ENCODE peak calls at places on chromosomes 2 and 18, in five cellular contexts. One of them, this sample, is unnamed.

GRCh38 chr2:233082934-233083755 is 23.0 kb downstream of the INPP5D start:
- DNase-seq in fibroblast of mammary gland: no peak
- DNase-seq in cardiac fibroblast: no peak
- DNase-seq in A549: no peak
- DNase-seq in stomach: no peak
- DNase-seq in this sample: no peak

GRCh38 chr18:25423267-25423666 is 71.3 kb upstream of the ZNF521 start:
- DNase-seq in fibroblast of mammary gland: no peak
- DNase-seq in cardiac fibroblast: no peak
- DNase-seq in A549: no peak
- DNase-seq in stomach: no peak
- DNase-seq in this sample: no peak

GRCh38 chr2:222878877-222879601 is 18.2 kb downstream of the ACSL3 start:
- DNase-seq in fibroblast of mammary gland: peak; percentile 84
- DNase-seq in cardiac fibroblast: peak; percentile 79
- DNase-seq in A549: peak; percentile 22
- DNase-seq in stomach: no peak
- DNase-seq in this sample: peak; percentile 34

GRCh38 chr2:241036964-241037421 is 38.6 kb downstream of the SNED1 start:
- DNase-seq in fibroblast of mammary gland: no peak
- DNase-seq in cardiac fibroblast: no peak
- DNase-seq in A549: no peak
- DNase-seq in stomach: no peak
- DNase-seq in this sample: no peak

GRCh38 chr2:1586946-1587840 is 157.1 kb downstream of the PXDN start:
- DNase-seq in fibroblast of mammary gland: no peak
- DNase-seq in cardiac fibroblast: no peak
- DNase-seq in A549: no peak
- DNase-seq in stomach: no peak
- DNase-seq in this sample: no peak

GRCh38 chr2:14751581-14751980 is 119.1 kb downstream of the LRATD1 start:
- DNase-seq in fibroblast of mammary gland: no peak
- DNase-seq in cardiac fibroblast: no peak
- DNase-seq in A549: no peak
- DNase-seq in stomach: no peak
- DNase-seq in this sample: no peak

GRCh38 chr2:54520687-54521086 is 64.6 kb downstream of the SPTBN1 start:
- DNase-seq in fibroblast of mammary gland: peak; percentile 89
- DNase-seq in cardiac fibroblast: peak; percentile 94
- DNase-seq in A549: no peak
- DNase-seq in stomach: no peak
- DNase-seq in this sample: peak; percentile 97

GRCh38 chr2:2573658-2574293 is 242.7 kb upstream of the MYT1L start:
- DNase-seq in fibroblast of mammary gland: peak; percentile 11
- DNase-seq in cardiac fibroblast: peak; percentile 8
- DNase-seq in A549: no peak
- DNase-seq in stomach: peak; percentile 14
- DNase-seq in this sample: no peak

GRCh38 chr2:164706522-164706921 is 85.2 kb upstream of the GRB14 start:
- DNase-seq in fibroblast of mammary gland: peak; percentile 87
- DNase-seq in cardiac fibroblast: peak; percentile 78
- DNase-seq in A549: no peak
- DNase-seq in stomach: no peak
- DNase-seq in this sample: peak; percentile 67

GRCh38 chr2:141264848-141265247 is 866.0 kb downstream of the LRP1B start:
- DNase-seq in fibroblast of mammary gland: no peak
- DNase-seq in cardiac fibroblast: no peak
- DNase-seq in A549: no peak
- DNase-seq in stomach: no peak
- DNase-seq in this sample: no peak

GRCh38 chr2:121694398-121695178 is 42.1 kb downstream of the NIFK start:
- DNase-seq in fibroblast of mammary gland: peak; percentile 64
- DNase-seq in cardiac fibroblast: peak; percentile 44
- DNase-seq in A549: no peak
- DNase-seq in stomach: no peak
- DNase-seq in this sample: peak; percentile 49

GRCh38 chr2:56199492-56199891 is 15.7 kb downstream of the CCDC85A start:
- DNase-seq in fibroblast of mammary gland: peak; percentile 78
- DNase-seq in cardiac fibroblast: peak; percentile 91
- DNase-seq in A549: no peak
- DNase-seq in stomach: no peak
- DNase-seq in this sample: peak; percentile 88

DNA sequence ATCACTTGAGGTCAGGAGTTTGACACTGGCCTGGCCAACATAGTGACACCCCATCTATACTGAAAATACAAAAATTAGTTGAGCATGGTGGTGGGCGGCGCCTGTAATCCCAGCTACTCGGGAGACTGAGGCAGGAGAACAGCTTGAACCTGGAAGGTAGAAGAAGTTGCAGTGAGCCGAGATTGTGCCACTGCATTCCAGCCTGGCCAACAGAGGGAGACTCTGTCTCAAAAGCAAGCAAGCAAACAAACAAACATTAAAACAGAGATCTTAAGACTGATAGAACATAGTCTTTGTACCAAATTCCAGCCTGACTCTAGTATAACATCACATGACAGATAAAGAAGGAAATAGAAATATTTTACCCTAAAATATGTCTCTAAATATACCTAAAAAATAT is 168.1 kb downstream of the PTPRM start:
- DNase-seq in fibroblast of mammary gland: no peak
- DNase-seq in cardiac fibroblast: peak; percentile 19
- DNase-seq in A549: no peak
- DNase-seq in stomach: no peak
- DNase-seq in this sample: no peak
- TF ChIP-seq CTCF in fibroblast of mammary gland: peak; percentile 43
- TF ChIP-seq CTCF in cardiac fibroblast: peak; percentile 38
- TF ChIP-seq CTCF in A549: peak; percentile 42
- TF ChIP-seq CTCF in stomach: no peak
- TF ChIP-seq CTCF in this sample: peak; percentile 44

DNA sequence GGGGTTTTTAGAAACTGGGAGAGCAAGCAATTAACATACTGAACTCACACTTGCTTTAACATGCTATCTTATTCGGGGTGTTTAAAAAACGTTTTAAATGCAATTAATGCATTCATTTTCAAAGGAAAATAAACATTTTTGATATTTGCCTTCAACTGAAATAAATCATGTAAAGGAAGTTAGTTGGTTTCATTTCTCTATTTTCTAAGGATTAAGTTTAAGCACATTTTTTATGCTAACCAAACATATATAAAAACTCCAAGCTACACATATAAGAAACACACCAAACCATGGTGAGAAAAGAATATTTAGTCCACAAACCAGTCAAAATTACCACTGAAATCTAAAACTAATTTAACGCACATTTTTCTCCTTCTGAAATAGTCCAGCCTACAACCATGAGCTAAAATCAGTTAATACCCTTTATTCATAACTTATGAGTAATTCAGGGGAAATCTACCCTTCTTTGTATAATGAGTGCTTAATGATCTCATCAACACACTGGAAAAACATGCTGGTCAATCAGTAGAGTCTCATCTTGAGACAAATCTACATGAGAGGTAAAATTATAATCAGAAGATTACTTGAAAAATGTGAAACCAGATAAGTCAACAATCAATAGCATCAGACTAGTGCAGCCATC is 8.1 kb downstream of the FBXO11 start:
- DNase-seq in fibroblast of mammary gland: no peak
- DNase-seq in cardiac fibroblast: no peak
- DNase-seq in A549: no peak
- DNase-seq in stomach: no peak
- DNase-seq in this sample: no peak
- H3K4me3 ChIP-seq in fibroblast of mammary gland: no peak overlapping the region
- H3K4me3 ChIP-seq in cardiac fibroblast: no peak overlapping the region
- H3K4me3 ChIP-seq in A549: no peak overlapping the region
- H3K4me3 ChIP-seq in stomach: no peak overlapping the region
- H3K4me3 ChIP-seq in this sample: no peak overlapping the region

DNA sequence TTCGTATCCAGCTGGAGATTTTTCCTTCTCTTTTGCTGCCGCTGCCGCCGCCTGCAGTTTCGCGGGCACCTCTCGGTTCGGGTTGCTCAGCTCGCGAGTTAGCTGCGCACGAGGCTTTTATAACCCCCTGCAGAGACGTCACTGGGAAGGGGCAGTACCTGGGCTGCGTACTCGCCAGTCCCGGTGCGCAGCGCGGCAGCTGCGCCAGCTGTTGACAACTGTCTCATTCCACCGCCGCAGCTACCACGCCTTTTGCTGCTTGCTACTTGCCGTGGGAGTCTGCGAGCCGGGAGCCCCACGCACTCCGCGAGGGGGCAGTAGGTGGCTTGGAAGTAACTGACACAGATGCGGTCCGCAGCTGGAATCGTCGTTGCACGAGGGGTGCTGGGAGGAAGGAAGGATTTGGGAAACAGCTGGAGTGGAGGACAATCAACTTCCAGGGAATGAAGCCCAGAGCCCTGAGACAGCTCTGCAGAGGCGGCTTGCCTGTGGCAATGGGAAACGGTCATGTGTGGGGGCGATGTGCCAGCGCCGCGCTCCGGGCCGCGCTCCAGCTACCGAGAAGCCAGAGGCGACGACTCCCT is at the start of gene TACR1:
- DNase-seq in fibroblast of mammary gland: peak; percentile 77
- DNase-seq in cardiac fibroblast: peak; percentile 78
- DNase-seq in A549: peak; percentile 62
- DNase-seq in stomach: peak; percentile 61
- DNase-seq in this sample: peak; percentile 73
- TF ChIP-seq CTCF in fibroblast of mammary gland: peak; percentile 67
- TF ChIP-seq CTCF in cardiac fibroblast: peak; percentile 80
- TF ChIP-seq CTCF in A549: peak; percentile 77
- TF ChIP-seq CTCF in stomach: no peak
- TF ChIP-seq CTCF in this sample: peak; percentile 76

GRCh38 chr2:172439911-172440310 is 12.5 kb downstream of the ITGA6 start:
- DNase-seq in fibroblast of mammary gland: no peak
- DNase-seq in cardiac fibroblast: no peak
- DNase-seq in A549: no peak
- DNase-seq in stomach: no peak
- DNase-seq in this sample: no peak

GRCh38 chr2:172438741-172439508 is 11.5 kb downstream of the ITGA6 start:
- DNase-seq in fibroblast of mammary gland: peak; percentile 37
- DNase-seq in cardiac fibroblast: peak; percentile 47
- DNase-seq in A549: peak; percentile 50
- DNase-seq in stomach: peak; percentile 65
- DNase-seq in this sample: peak; percentile 44

GRCh38 chr2:172442072-172442895 is 14.9 kb downstream of the ITGA6 start:
- DNase-seq in fibroblast of mammary gland: peak; percentile 90
- DNase-seq in cardiac fibroblast: peak; percentile 89
- DNase-seq in A549: peak; percentile 86
- DNase-seq in stomach: peak; percentile 81
- DNase-seq in this sample: peak; percentile 81

GRCh38 chr2:172439509-172439860 is 12.1 kb downstream of the ITGA6 start:
- DNase-seq in fibroblast of mammary gland: no peak
- DNase-seq in cardiac fibroblast: no peak
- DNase-seq in A549: no peak
- DNase-seq in stomach: no peak
- DNase-seq in this sample: no peak

GRCh38 chr2:172440795-172441194 is 13.4 kb downstream of the ITGA6 start:
- DNase-seq in fibroblast of mammary gland: no peak
- DNase-seq in cardiac fibroblast: no peak
- DNase-seq in A549: no peak
- DNase-seq in stomach: no peak
- DNase-seq in this sample: no peak
- H3K4me3 ChIP-seq in fibroblast of mammary gland: no peak overlapping the region
- H3K4me3 ChIP-seq in cardiac fibroblast: no peak overlapping the region
- H3K4me3 ChIP-seq in A549: no peak overlapping the region
- H3K4me3 ChIP-seq in stomach: no peak overlapping the region
- H3K4me3 ChIP-seq in this sample: no peak overlapping the region

GRCh38 chr2:57453929-57454328 is 592.7 kb upstream of the VRK2 start:
- DNase-seq in fibroblast of mammary gland: no peak
- DNase-seq in cardiac fibroblast: peak; percentile 6
- DNase-seq in A549: no peak
- DNase-seq in stomach: no peak
- DNase-seq in this sample: no peak
- TF ChIP-seq CTCF in fibroblast of mammary gland: no peak
- TF ChIP-seq CTCF in cardiac fibroblast: peak; percentile 25
- TF ChIP-seq CTCF in A549: no peak
- TF ChIP-seq CTCF in stomach: no peak
- TF ChIP-seq CTCF in this sample: no peak

GRCh38 chr18:32287249-32287648 is 97.4 kb downstream of the MEP1B start:
- DNase-seq in fibroblast of mammary gland: peak; percentile 27
- DNase-seq in cardiac fibroblast: no peak
- DNase-seq in A549: no peak
- DNase-seq in stomach: no peak
- DNase-seq in this sample: no peak
- H3K4me3 ChIP-seq in fibroblast of mammary gland: no peak overlapping the region
- H3K4me3 ChIP-seq in cardiac fibroblast: no peak overlapping the region
- H3K4me3 ChIP-seq in A549: no peak overlapping the region
- H3K4me3 ChIP-seq in stomach: no peak overlapping the region
- H3K4me3 ChIP-seq in this sample: no peak overlapping the region

GRCh38 chr2:79235135-79235534 is 75.6 kb upstream of the REG3A start:
- DNase-seq in fibroblast of mammary gland: no peak
- DNase-seq in cardiac fibroblast: no peak
- DNase-seq in A549: no peak
- DNase-seq in stomach: no peak
- DNase-seq in this sample: no peak
- TF ChIP-seq CTCF in fibroblast of mammary gland: no peak
- TF ChIP-seq CTCF in cardiac fibroblast: no peak
- TF ChIP-seq CTCF in A549: no peak
- TF ChIP-seq CTCF in stomach: no peak
- TF ChIP-seq CTCF in this sample: no peak

DNA sequence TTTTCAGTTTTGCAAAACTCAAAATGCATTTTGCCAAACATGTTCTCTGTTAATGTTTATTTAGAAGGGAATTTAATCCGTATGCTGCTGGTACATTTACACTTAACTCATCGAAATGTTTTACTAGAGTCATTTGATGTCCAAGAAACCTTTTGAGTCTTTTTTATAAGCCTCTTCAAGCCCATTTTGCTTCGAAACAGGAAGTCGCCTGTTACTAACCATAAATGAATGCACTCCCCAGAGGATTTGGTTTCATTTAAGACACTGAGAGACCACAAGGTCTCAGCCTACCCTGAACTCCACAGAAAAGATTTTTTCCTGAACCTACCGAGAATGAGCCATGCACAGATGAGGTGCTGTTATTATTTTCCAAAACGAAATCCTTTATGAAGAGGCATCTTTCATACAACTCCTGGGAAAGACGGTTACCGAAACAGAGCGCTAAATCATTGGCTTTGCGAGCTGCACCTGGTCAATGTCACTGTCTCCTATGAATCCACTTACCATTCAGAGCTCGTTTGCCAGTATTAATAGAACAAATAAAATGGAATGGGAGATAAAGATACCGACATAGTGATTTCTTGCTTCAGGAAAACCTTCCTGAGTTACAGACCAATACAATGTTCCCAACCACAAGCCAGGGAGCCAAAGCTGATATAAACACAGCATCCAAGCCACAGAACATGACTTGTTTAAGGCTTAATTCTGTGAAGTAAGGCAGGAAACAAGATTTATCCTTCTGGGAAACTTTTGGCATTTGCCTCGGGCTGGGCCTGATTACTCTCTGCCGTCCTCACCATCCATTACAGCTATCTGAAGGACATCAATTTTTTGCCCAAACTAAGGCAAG is 382.1 kb downstream of the OSR1 start:
- DNase-seq in fibroblast of mammary gland: peak; percentile 94
- DNase-seq in cardiac fibroblast: peak; percentile 95
- DNase-seq in A549: no peak
- DNase-seq in stomach: no peak
- DNase-seq in this sample: peak; percentile 96
- H3K4me3 ChIP-seq in fibroblast of mammary gland: no peak overlapping the region
- H3K4me3 ChIP-seq in cardiac fibroblast: no peak overlapping the region
- H3K4me3 ChIP-seq in A549: no peak overlapping the region
- H3K4me3 ChIP-seq in stomach: peak overlapping the region; percentile 8
- H3K4me3 ChIP-seq in this sample: peak overlapping the region; percentile 39